ENCODE peak calls at places on chromosomes 4 and X, in seven cellular contexts. J is bronchial epithelial cell; F is CD8-positive, alpha-beta T cell; X is tibial artery; Y is GM10248; T is heart right ventricle; B is endothelial cell. M is an unnamed sample.

GRCh38 chr4:152500798-152501434 is 35.0 kb downstream of the FBXW7 start:
- DNase-seq in J (peak), F (peak), X (no peak), Y (peak), T (no peak), B (peak), M (no peak)

GRCh38 chr4:25792200-25792791 is 70.5 kb downstream of the SEL1L3 start:
- DNase-seq in J (peak), F (no peak), X (no peak), Y (no peak), T (no peak), B (peak), M (no peak)

GRCh38 chr4:182085051-182085480 is 158.1 kb upstream of the TENM3 start:
- DNase-seq in J (no peak), F (no peak), X (no peak), Y (no peak), T (no peak), B (no peak), M (no peak)

GRCh38 chrX:110204986-110205385 is 112.9 kb downstream of the AMMECR1 start:
- DNase-seq in J (peak), F (no peak), X (no peak), Y (no peak), T (no peak), B (no peak), M (no peak)

GRCh38 chr4:98746530-98746929 is 88.1 kb upstream of the TSPAN5 start:
- DNase-seq in J (no peak), F (no peak), X (no peak), Y (no peak), T (no peak), B (no peak), M (no peak)

GRCh38 chr4:139584784-139585183 is 28.8 kb upstream of the SETD7 start:
- DNase-seq in J (peak), F (no peak), X (no peak), Y (no peak), T (no peak), B (no peak), M (no peak)

GRCh38 chr4:106063009-106063408 is 167.7 kb downstream of the NPNT start:
- DNase-seq in J (peak), F (no peak), X (no peak), Y (no peak), T (no peak), B (no peak), M (no peak)

GRCh38 chr4:3073158-3074077 is 920 bp downstream of the HTT-AS start:
- DNase-seq in J (no peak), F (peak), X (peak), Y (no peak), T (no peak), B (peak), M (no peak)

GRCh38 chr4:104615496-104615895 is 120.8 kb upstream of the CXXC4 start:
- DNase-seq in J (peak), F (no peak), X (no peak), Y (no peak), T (no peak), B (no peak), M (no peak)

GRCh38 chrX:71912156-71912555 is 1.5 kb downstream of the NHSL2 start:
- DNase-seq in J (no peak), F (no peak), X (no peak), Y (no peak), T (no peak), B (no peak), M (no peak)

GRCh38 chrX:70969635-70970481 is 39.0 kb upstream of the SLC7A3 start:
- DNase-seq in J (no peak), F (peak), X (no peak), Y (no peak), T (no peak), B (no peak), M (no peak)

GRCh38 chr4:147060171-147060931 is 114.7 kb upstream of the TTC29 start:
- DNase-seq in J (no peak), F (no peak), X (no peak), Y (no peak), T (no peak), B (no peak), M (no peak)

GRCh38 chrX:54230440-54231148 is 47.5 kb upstream of the FAM120C start:
- DNase-seq in J (no peak), F (no peak), X (no peak), Y (no peak), T (no peak), B (no peak), M (no peak)

GRCh38 chrX:21838937-21839333 is 482 bp upstream of the MBTPS2 start:
- DNase-seq in J (peak), F (no peak), X (no peak), Y (no peak), T (no peak), B (no peak), M (no peak)

GRCh38 chr4:153573881-153574807 is 108.0 kb downstream of the TMEM131L start:
- DNase-seq in J (peak), F (peak), X (peak), Y (peak), T (peak), B (peak), M (no peak)

GRCh38 chr4:98345838-98346237 is 84.7 kb downstream of the RAP1GDS1 start:
- DNase-seq in J (no peak), F (no peak), X (no peak), Y (no peak), T (no peak), B (no peak), M (no peak)

GRCh38 chr4:153765836-153766235 is 6.0 kb upstream of the RNF175 start:
- DNase-seq in J (no peak), F (no peak), X (no peak), Y (no peak), T (no peak), B (no peak), M (no peak)

GRCh38 chrX:131901581-131901980 is 121.5 kb upstream of the STK26 start:
- DNase-seq in J (no peak), F (no peak), X (no peak), Y (no peak), T (no peak), B (no peak), M (no peak)

GRCh38 chrX:32532282-32532681 is 679.1 kb downstream of the DMD start:
- DNase-seq in J (no peak), F (no peak), X (no peak), Y (no peak), T (no peak), B (no peak), M (no peak)

GRCh38 chr4:8699063-8699385 is 106.5 kb downstream of the CPZ start:
- DNase-seq in J (no peak), F (no peak), X (no peak), Y (no peak), T (no peak), B (no peak), M (no peak)

GRCh38 chrX:3393581-3394111 is 47.2 kb upstream of the MXRA5 start:
- DNase-seq in J (peak), F (no peak), X (no peak), Y (no peak), T (no peak), B (no peak), M (no peak)

GRCh38 chr4:20612313-20612712 is 87.9 kb upstream of the PACRGL start:
- DNase-seq in J (peak), F (no peak), X (no peak), Y (no peak), T (no peak), B (no peak), M (no peak)

GRCh38 chrX:149721778-149722177 is 9.9 kb downstream of the MAGEA11 start:
- DNase-seq in J (no peak), F (no peak), X (no peak), Y (no peak), T (no peak), B (no peak), M (no peak)

GRCh38 chr4:184362338-184362737 is 112.0 kb downstream of the IRF2 start:
- DNase-seq in J (peak), F (no peak), X (no peak), Y (no peak), T (no peak), B (no peak), M (no peak)

GRCh38 chr4:76708986-76709385 is 189.0 kb downstream of the SOWAHB start:
- DNase-seq in J (no peak), F (no peak), X (no peak), Y (no peak), T (no peak), B (no peak), M (no peak)

GRCh38 chr4:106315476-106315967 is 487 bp downstream of the TBCK start:
- DNase-seq in J (peak), F (peak), X (no peak), Y (no peak), T (no peak), B (no peak), M (no peak)

GRCh38 chr4:14928035-14928434 is 74.2 kb upstream of the CPEB2 start:
- DNase-seq in J (no peak), F (no peak), X (no peak), Y (no peak), T (no peak), B (no peak), M (no peak)

GRCh38 chr4:2284934-2285664 is 23.2 kb upstream of the MXD4 start:
- DNase-seq in J (peak), F (no peak), X (peak), Y (no peak), T (no peak), B (no peak), M (no peak)

GRCh38 chr4:180057891-180058643 is 2185.1 kb upstream of the TENM3 start:
- DNase-seq in J (no peak), F (no peak), X (no peak), Y (peak), T (peak), B (peak), M (no peak)

GRCh38 chrX:53321216-53321942 is 40.0 kb upstream of the IQSEC2 start:
- DNase-seq in J (no peak), F (peak), X (no peak), Y (no peak), T (peak), B (no peak), M (no peak)

GRCh38 chr4:114562176-114562904 is 36.3 kb upstream of the UGT8 start:
- DNase-seq in J (no peak), F (no peak), X (no peak), Y (no peak), T (no peak), B (no peak), M (no peak)

DNA sequence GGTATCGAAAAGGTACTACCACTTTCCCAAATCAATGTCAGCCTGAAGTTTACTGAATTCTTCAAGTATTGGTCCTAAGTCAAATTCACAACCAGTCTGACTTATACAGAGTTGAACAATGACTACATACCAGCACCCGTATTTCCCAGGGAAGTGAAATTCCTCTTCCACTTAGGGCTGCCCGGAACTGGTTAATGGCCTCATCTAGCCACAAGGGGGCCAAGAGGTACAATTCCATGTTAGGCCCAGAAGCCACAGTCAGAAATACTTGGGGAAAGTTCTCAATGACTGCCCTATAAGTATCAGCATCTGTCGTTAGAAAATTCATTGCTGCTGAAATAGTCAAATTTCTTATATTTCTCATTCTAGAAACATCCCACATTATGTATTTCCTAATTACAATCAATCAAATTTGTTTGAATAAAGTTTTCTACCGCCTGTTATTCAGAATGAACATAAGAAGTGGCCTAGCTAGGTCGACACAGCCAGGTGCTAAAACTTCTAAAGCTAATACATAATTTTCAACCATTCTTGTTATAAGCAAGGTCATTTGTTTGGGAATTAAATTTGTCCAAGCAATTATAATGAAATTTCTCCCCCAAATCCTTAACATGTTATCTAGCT is 5.6 kb upstream of the PCDH7 start:
- DNase-seq in J (peak), F (no peak), X (no peak), Y (no peak), T (no peak), B (peak), M (no peak)
- TF ChIP-seq CTCF in J (peak), F (no peak), X (peak), Y (peak), T (peak), B (peak), M (peak)

DNA sequence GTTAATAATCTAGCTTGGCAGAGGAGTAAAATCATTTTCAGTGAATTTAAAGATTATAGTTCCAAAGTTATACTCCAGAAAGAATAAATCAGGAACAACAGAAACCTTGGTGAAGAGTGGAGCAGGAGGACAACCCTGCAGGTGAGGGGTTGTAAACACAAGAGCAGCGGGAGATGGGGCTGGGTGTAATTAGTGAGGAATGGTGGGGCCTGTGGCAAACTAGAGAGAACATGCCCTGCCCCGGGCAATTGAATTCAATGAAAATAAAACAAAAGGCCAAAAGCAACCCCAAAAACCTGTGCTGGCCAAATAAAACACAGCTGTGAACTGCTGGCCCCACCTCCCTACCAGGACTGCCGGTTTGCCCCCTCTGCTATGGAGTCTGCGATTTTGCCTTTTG is 325.2 kb downstream of the NR3C2 start:
- DNase-seq in J (no peak), F (no peak), X (no peak), Y (no peak), T (no peak), B (no peak), M (no peak)
- TF ChIP-seq CTCF in J (no peak), F (no peak), X (no peak), Y (no peak), T (no peak), B (no peak), M (no peak)

DNA sequence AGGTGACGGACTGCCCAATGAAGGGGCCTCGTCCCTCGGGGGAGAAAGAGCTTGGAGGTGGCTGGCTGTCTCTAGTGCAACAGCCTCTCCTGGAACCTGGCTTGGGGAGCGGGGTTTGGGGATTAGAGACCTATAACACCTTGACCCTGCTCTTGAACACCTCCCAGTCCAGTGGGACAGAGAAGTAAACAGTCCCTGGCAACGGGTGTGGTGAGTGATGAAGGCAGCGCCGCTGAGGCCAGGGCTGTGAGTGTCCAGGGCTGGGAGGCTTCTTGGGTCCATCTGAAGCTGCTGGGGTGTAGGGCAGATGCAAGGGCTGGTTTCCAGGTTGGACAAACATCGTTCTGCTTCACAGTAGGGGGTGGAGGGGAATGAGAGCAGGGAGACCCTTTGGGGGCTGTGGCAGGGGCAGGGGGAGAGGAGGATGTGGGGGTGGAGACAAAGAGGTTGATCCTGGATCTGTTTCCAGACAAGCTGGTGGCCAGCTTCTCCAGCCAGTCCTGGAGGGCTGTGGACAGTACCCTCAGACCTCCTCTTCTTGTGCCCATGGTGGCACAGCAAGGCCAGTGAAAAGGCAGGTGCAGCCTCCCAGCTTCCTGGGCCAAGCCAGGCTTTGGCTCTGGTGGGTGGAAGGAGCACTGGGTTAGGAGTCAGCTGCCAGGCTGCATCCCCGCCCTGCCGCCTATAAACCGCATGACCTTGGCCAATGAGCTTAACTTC is 3.8 kb downstream of the NSG1 start:
- DNase-seq in J (no peak), F (no peak), X (no peak), Y (no peak), T (no peak), B (no peak), M (no peak)
- TF ChIP-seq CTCF in J (no peak), F (no peak), X (no peak), Y (no peak), T (no peak), B (no peak), M (no peak)

GRCh38 chrX:45557390-45557789 is 356.7 kb upstream of the DIPK2B start:
- DNase-seq in J (peak), F (no peak), X (no peak), Y (no peak), T (no peak), B (no peak), M (no peak)
- TF ChIP-seq CTCF in J (no peak), F (no peak), X (no peak), Y (no peak), T (no peak), B (no peak), M (no peak)

GRCh38 chrX:69093960-69094935 is 71.0 kb downstream of the PJA1 start:
- DNase-seq in J (peak), F (peak), X (no peak), Y (peak), T (no peak), B (peak), M (peak)
- TF ChIP-seq CTCF in J (peak), F (no peak), X (peak), Y (peak), T (peak), B (peak), M (peak)

DNA sequence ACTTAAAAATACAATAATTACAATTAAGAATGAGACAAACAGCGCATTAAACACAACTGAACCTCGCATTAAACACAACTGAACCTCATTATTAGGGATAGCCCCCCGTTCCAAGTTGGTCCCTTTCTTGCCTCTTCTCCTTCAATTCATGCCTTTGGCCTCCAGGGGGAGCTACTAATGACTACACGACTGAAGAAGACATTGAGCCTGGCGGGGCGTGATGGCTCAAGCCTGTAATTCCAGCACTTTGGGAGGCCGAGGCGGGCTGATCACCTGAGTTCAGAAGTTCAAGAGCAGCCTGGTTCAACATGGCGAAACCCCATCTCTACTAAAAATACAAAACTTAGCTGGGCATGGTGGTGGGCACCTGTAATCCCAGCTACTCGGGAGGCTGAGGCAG is 56.4 kb upstream of the NWD2 start:
- DNase-seq in J (no peak), F (no peak), X (no peak), Y (no peak), T (no peak), B (no peak), M (no peak)
- TF ChIP-seq CTCF in J (no peak), F (no peak), X (no peak), Y (no peak), T (no peak), B (peak), M (peak)

DNA sequence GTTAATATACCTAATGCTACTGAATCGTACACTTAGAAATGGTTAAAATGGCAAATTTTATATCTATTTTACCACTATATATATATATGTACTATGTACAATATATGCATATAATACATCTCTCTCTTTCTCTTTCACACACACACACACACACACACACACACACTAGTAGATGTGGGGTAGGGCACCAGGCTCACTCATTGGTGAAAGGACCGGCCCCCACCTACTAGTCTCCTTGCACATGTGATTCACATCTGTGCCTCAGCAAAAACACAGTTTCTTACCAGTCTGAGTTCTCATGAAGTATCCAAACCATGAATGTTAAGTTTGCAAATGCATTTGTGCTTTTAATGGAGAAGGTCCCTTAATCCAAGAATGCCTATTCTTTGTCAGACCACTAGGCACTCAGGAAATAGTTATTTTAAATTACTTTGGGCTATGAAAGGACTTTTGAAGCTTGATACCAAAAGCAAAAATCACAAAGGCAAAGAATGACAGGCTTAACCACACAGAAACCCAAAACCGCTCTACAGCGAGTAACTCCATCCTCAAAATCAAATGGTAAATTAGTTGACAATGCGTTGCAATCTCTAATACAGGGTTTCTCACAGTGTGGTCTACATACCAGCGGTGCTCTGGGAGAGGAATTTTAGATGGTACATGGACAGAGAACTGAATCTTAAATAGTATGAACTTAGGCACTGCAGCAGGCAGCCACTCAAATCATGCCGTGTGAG is 5.8 kb downstream of the TSC22D3 start:
- DNase-seq in J (no peak), F (no peak), X (no peak), Y (no peak), T (no peak), B (no peak), M (no peak)
- TF ChIP-seq CTCF in J (no peak), F (no peak), X (no peak), Y (no peak), T (no peak), B (no peak), M (no peak)

GRCh38 chr4:118955515-118955914 is 66.9 kb downstream of the SYNPO2 start:
- DNase-seq in J (no peak), F (no peak), X (no peak), Y (no peak), T (no peak), B (no peak), M (no peak)
- TF ChIP-seq CTCF in J (no peak), F (no peak), X (no peak), Y (no peak), T (no peak), B (no peak), M (no peak)

GRCh38 chrX:77899081-77899828 is at the start of gene COX7B:
- DNase-seq in J (peak), F (peak), X (peak), Y (peak), T (no peak), B (peak), M (peak)
- TF ChIP-seq CTCF in J (peak), F (peak), X (peak), Y (peak), T (no peak), B (no peak), M (peak)